ENCODE peak calls at places on chromosomes 11 and 22, in ten cellular contexts. M is PC-9, T is right atrium auricular region, W is MM.1S, X is hepatocyte, D is body of pancreas, L is AG04450, Z is heart left ventricle, J is prostate gland, U is fibroblast of lung. N is an unnamed sample. For H3K27me3, the result is how much of the 10 kb centered on the place peaks cover.

GRCh38 chr11:2390871-2391662 is 9.5 kb upstream of the TSSC4 start:
- DNase-seq in M (peak), T (no peak), W (no peak), X (no peak), D (no peak), L (peak), Z (no peak), J (no peak), U (peak), N (no peak)

GRCh38 chr11:105935791-105936190 is 86.2 kb downstream of the MSANTD4 start:
- DNase-seq in M (peak), T (no peak), W (no peak), X (no peak), D (no peak), L (no peak), Z (no peak), J (peak), U (no peak), N (peak)

GRCh38 chr11:131691558-131692041 is 321.2 kb downstream of the NTM start:
- DNase-seq in M (no peak), T (no peak), W (peak), X (peak), D (peak), L (no peak), Z (no peak), J (no peak), U (peak), N (peak)

GRCh38 chr11:65862191-65862735 is 2.0 kb downstream of the MUS81 start:
- DNase-seq in M (no peak), T (no peak), W (no peak), X (no peak), D (no peak), L (no peak), Z (peak), J (no peak), U (no peak), N (no peak)

GRCh38 chr22:35231585-35232084 is 25.7 kb upstream of the HMGXB4 start:
- DNase-seq in M (peak), T (no peak), W (peak), X (peak), D (peak), L (peak), Z (no peak), J (peak), U (peak), N (peak)

GRCh38 chr11:117663389-117663788 is 133.6 kb downstream of the DSCAML1 start:
- DNase-seq in M (no peak), T (no peak), W (no peak), X (no peak), D (peak), L (no peak), Z (no peak), J (no peak), U (no peak), N (no peak)

GRCh38 chr11:45252134-45252856 is 33.8 kb downstream of the SYT13 start:
- DNase-seq in M (peak), T (no peak), W (peak), X (peak), D (peak), L (no peak), Z (peak), J (no peak), U (peak), N (peak)

GRCh38 chr11:69330330-69330729 is 36.4 kb downstream of the MYEOV start:
- DNase-seq in M (no peak), T (no peak), W (no peak), X (no peak), D (no peak), L (no peak), Z (no peak), J (no peak), U (no peak), N (no peak)

GRCh38 chr11:66159585-66159984 is 89.5 kb downstream of the PACS1 start:
- DNase-seq in M (no peak), T (no peak), W (no peak), X (no peak), D (no peak), L (no peak), Z (no peak), J (no peak), U (no peak), N (peak)

GRCh38 chr11:14449302-14449714 is 50.3 kb downstream of the COPB1 start:
- DNase-seq in M (no peak), T (no peak), W (no peak), X (no peak), D (no peak), L (no peak), Z (no peak), J (no peak), U (peak), N (no peak)

GRCh38 chr11:75469785-75470405 is 36.9 kb upstream of the KLHL35 start:
- DNase-seq in M (no peak), T (no peak), W (no peak), X (no peak), D (no peak), L (no peak), Z (no peak), J (no peak), U (no peak), N (no peak)

GRCh38 chr11:94140154-94140655 is 11.6 kb downstream of the PANX1 start:
- DNase-seq in M (no peak), T (no peak), W (no peak), X (no peak), D (no peak), L (no peak), Z (no peak), J (no peak), U (no peak), N (no peak)

GRCh38 chr11:64687641-64688533 is 35.1 kb downstream of the NRXN2 start:
- DNase-seq in M (no peak), T (no peak), W (no peak), X (no peak), D (no peak), L (no peak), Z (no peak), J (no peak), U (no peak), N (no peak)

GRCh38 chr11:32831241-32831640 is 1.5 kb downstream of the PRRG4 start:
- DNase-seq in M (no peak), T (no peak), W (no peak), X (no peak), D (no peak), L (no peak), Z (no peak), J (no peak), U (no peak), N (no peak)

GRCh38 chr22:22878801-22879674 is 8.6 kb upstream of the IGLL5 start:
- DNase-seq in M (no peak), T (no peak), W (peak), X (no peak), D (no peak), L (no peak), Z (no peak), J (no peak), U (no peak), N (no peak)

GRCh38 chr11:4203603-4204360 is 109.2 kb downstream of the RRM1 start:
- DNase-seq in M (no peak), T (no peak), W (no peak), X (no peak), D (no peak), L (no peak), Z (no peak), J (no peak), U (no peak), N (no peak)
- TF ChIP-seq CTCF in M (no peak), T (no peak), W (no peak), X (peak), D (no peak), L (peak), Z (peak), J (no peak), U (no peak), N (no peak)

DNA sequence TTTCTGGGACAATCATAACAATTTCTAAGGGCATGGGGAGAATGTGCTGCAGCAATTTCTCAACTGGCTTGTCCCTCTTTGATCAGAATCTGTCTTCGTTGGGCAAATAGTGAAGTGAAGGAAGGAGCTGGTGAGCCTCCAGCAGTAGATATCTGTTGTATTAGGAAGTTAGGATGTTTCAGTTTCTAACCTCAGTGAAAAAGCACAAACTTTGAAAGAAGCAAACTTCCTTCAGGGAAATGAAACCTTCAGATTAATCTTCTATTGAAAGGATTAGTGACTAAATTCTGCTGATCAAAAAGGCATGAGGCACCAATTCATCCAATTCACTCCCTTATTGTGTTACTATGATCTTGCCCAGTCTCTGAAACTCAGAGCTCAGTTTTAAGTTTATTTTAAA is 24.3 kb downstream of the LMO2 start:
- DNase-seq in M (no peak), T (no peak), W (no peak), X (no peak), D (no peak), L (no peak), Z (no peak), J (no peak), U (no peak), N (no peak)
- H3K27me3 ChIP-seq in M (half or more), T (under half), W (half or more), X (half or more), D (under half), L (half or more), Z (under half), J (under half), U (under half), N (half or more)

DNA sequence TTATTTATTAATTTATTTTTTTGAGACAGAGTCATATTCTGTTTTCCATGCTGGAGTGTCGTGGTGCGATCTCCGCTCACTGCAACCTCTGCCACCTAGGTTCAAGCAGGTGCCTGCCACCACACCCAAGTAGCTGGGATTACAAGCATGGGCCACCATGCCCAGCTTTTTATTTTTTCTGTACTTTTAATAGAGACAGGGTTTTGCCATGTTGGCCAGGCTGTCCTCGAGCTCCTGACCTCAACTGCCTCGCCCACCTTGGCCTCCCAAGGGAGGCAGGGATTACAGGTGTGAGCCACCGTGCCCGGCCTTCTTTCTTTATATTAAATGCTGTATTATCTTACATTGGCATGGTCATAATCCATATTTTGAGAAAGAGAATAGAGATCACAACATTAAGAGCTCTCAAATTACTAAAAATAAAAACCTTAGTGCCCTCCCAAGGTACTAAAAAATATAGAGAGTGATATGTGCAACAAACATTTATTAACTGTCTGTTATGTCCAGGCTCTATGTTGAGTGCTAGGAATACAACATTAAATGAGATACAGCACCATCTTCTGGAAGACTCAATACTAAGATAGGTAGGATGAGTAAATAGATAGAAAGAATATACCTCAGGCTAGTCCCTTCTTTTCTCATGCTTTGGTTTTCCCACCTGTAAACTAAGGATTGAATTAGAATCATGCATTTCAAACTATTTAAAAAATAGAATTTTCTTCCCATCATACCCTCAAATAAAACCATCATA is 84.1 kb downstream of the BBOX1 start:
- DNase-seq in M (no peak), T (no peak), W (no peak), X (no peak), D (no peak), L (no peak), Z (no peak), J (no peak), U (peak), N (peak)
- TF ChIP-seq CTCF in M (no peak), T (peak), W (peak), X (peak), D (peak), L (peak), Z (no peak), J (peak), U (peak), N (peak)

DNA sequence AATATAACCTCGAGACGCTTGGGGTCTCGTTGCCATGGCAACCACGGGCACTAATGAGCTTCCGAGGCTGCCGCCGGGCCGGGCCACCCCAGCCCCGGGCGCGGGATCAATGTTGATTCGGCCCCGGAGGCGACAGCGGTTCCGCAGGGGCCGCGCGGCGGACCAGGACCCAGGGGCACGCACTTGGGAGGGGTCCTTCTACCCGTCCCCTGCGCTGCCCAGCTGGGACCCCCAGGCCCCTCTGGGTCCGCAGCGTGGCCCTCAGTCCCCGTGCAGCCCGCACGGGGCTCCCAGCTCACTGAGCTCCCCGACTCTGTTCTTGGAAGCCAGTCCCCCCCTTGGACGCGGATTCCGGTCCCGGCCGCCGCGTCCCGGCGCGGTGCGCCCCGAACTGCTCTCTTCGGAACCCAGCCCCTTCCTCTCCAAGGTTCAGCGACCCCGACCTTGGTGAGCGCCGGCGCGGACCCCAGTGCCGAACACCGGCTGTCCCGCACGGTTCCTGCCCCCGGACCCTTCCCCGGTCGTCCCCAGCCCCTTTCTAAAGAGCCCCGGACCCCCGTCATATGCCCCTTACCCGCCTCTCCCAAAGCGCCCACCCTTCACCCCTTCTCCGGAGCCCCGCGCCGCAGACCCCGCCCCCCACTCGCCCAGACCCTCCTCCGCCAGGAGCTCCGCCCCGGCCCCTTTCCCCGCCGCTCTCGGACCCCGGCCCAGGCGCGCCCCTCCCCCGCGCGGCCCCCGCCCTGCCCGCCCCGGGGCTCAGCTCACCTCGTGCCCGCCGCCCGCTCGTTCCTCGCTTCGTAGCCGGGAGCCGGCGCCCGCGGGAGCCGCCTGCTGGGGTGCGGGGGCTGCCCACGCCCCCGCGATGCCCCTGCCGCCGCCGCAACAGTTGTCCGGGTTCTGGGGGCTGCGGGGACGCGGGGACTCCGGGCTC is 18.2 kb upstream of the SHISAL1 start:
- DNase-seq in M (no peak), T (no peak), W (no peak), X (no peak), D (no peak), L (no peak), Z (no peak), J (no peak), U (no peak), N (no peak)
- H3K27me3 ChIP-seq in M (under half), T (under half), W (half or more), X (half or more), D (under half), L (under half), Z (under half), J (under half), U (under half), N (half or more)

DNA sequence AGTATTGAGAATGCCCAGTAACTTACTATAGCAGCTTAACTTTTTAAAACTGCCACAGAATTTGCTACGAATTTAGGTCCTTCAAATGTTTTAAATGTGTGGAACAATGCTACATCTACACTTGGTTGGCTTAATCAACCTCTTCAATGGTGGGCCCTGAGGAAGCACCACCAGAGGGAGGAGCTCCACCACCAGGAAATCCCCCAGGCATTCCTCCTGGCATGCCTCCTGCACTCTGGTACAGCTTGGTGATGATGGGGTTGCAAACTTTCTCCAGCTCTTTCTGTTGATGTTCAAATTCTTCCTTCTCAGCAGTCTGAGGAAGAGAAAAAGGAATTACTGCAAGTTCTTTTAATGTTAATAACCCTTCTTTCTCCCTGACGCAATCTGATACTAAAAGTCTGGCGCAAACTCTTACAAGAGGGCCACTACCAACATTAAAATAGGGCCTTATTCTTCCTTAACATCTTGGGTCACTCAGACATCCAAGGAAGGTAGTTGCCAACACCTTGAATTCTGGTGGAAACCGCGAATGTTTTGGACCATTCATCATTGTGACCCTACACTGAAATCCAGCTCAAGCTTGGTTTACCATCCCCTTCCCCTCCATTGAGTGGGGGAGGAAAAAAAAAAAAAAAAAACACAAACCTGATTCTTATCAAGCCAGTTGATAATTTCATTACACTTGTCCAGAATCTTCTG is 4.2 kb downstream of the HSPA8 start:
- DNase-seq in M (no peak), T (no peak), W (no peak), X (no peak), D (no peak), L (no peak), Z (no peak), J (no peak), U (no peak), N (no peak)
- TF ChIP-seq CTCF in M (no peak), T (no peak), W (no peak), X (no peak), D (no peak), L (peak), Z (no peak), J (no peak), U (no peak), N (no peak)

GRCh38 chr11:34514050-34514449 is 456 bp upstream of the ELF5 start:
- DNase-seq in M (no peak), T (no peak), W (no peak), X (no peak), D (no peak), L (no peak), Z (no peak), J (no peak), U (no peak), N (no peak)

GRCh38 chr11:34514597-34514996 is 1.0 kb upstream of the ELF5 start:
- DNase-seq in M (no peak), T (no peak), W (no peak), X (no peak), D (no peak), L (no peak), Z (no peak), J (no peak), U (no peak), N (no peak)

GRCh38 chr11:34513674-34513995 is at the start of gene ELF5:
- DNase-seq in M (peak), T (no peak), W (no peak), X (peak), D (peak), L (no peak), Z (no peak), J (peak), U (no peak), N (no peak)

GRCh38 chr11:34510673-34511072 is 2.9 kb downstream of the ELF5 start:
- DNase-seq in M (no peak), T (no peak), W (no peak), X (no peak), D (no peak), L (no peak), Z (no peak), J (no peak), U (no peak), N (no peak)

GRCh38 chr11:34512810-34513673 is 552 bp downstream of the ELF5 start:
- DNase-seq in M (peak), T (no peak), W (peak), X (peak), D (peak), L (no peak), Z (no peak), J (peak), U (peak), N (peak)
- H3K27me3 ChIP-seq in M (under half), T (under half), W (under half), X (under half), D (under half), L (under half), Z (under half), J (under half), U (under half), N (under half)

DNA sequence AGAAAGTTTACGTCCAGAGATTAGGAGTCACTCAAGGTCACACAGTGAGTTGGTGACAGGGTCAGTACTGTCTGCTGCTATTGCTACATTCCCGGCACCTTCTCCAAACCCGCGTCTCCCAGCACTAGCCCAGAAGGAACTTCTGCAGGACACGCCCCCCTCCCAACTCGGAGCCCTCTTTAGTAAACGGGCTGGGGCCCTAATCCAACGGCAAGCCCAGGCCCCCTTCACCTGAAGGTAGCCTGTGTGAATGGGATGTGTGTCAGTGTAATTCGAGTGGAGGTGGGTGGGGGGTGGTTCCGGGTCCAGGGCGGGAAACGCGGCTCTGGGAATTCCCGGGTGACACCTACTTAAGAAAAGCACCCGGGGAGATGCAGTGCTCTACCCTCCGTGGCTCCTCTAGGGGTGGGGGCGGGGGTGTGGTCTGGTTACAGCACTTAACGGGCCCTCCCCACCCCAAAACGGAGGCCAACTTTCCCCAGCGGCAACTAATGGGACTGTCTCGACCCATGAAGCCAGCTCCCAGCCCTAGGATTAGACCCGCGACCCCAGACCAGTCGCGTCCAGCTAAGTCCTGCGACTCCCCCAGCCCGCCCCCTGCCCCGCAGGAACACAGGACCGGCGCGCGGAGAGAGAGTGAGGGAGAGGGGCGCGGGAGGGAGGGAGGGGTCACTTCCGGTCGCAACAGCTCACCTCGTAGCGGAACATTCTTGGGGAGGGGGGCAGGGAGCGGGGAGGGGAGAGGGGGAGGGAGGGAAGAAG is 468 bp downstream of the PATL1 start:
- DNase-seq in M (peak), T (peak), W (peak), X (peak), D (peak), L (no peak), Z (peak), J (peak), U (peak), N (peak)
- TF ChIP-seq CTCF in M (peak), T (no peak), W (peak), X (peak), D (peak), L (peak), Z (peak), J (peak), U (peak), N (no peak)

GRCh38 chr22:32199961-32200360 is 4.9 kb downstream of the RFPL2 start:
- DNase-seq in M (no peak), T (no peak), W (no peak), X (no peak), D (no peak), L (no peak), Z (no peak), J (no peak), U (no peak), N (no peak)

GRCh38 chr22:32202539-32203180 is 2.2 kb downstream of the RFPL2 start:
- DNase-seq in M (peak), T (no peak), W (peak), X (peak), D (peak), L (no peak), Z (no peak), J (peak), U (peak), N (peak)

GRCh38 chr22:32200752-32201151 is 4.1 kb downstream of the RFPL2 start:
- DNase-seq in M (no peak), T (no peak), W (peak), X (no peak), D (no peak), L (no peak), Z (no peak), J (no peak), U (no peak), N (no peak)

GRCh38 chr22:32202161-32202538 is 2.7 kb downstream of the RFPL2 start:
- DNase-seq in M (no peak), T (no peak), W (no peak), X (no peak), D (no peak), L (no peak), Z (no peak), J (no peak), U (no peak), N (no peak)

GRCh38 chr22:32199341-32199740 is 5.5 kb downstream of the RFPL2 start:
- DNase-seq in M (no peak), T (peak), W (no peak), X (no peak), D (peak), L (no peak), Z (no peak), J (no peak), U (no peak), N (no peak)
- H3K27me3 ChIP-seq in M (half or more), T (under half), W (under half), X (under half), D (under half), L (under half), Z (under half), J (under half), U (under half), N (under half)

N was measured in cardiac muscle cell.